ENCODE peak calls at places on chromosomes 11 and 22, in ten cellular contexts. A is adrenal gland, O is pancreas, K is HL-60, W is cardiac muscle cell, J is suprapubic skin, S is aorta, U is heart right ventricle, M is GM23338, D is substantia nigra. G is an unnamed sample.
A peak's percentile ranks its signal among the peaks of the same experiment; 100 is the strongest.

GRCh38 chr22:25027959-25028840 is 75.7 kb downstream of the KIAA1671 start:
- DNase-seq in S (no peak), J (no peak), U (peak; percentile 46), W (peak; percentile 51), K (no peak), A (no peak), D (no peak), M (peak; percentile 81), O (no peak), G (no peak)

GRCh38 chr11:47980907-47981621 is 705 bp downstream of the PTPRJ start:
- DNase-seq in K (peak; percentile 26), O (peak; percentile 59), D (peak; percentile 45), U (peak; percentile 28), S (peak; percentile 68), A (peak; percentile 36), W (peak; percentile 54), M (peak; percentile 83), J (peak; percentile 68), G (no peak)

GRCh38 chr11:102806296-102806695 is 8.3 kb upstream of the MMP1 start:
- DNase-seq in M (peak; percentile 45), D (no peak), A (no peak), S (no peak), K (no peak), W (peak; percentile 80), U (no peak), O (no peak), J (no peak), G (no peak)

GRCh38 chr11:128210148-128210940 is 377.0 kb downstream of the ETS1 start:
- DNase-seq in A (peak; percentile 72), O (peak; percentile 49), S (no peak), U (peak; percentile 20), W (peak; percentile 96), K (no peak), D (no peak), J (no peak), M (peak; percentile 47), G (no peak)

GRCh38 chr22:19719055-19719482 is 4.3 kb upstream of the GP1BB start:
- DNase-seq in A (no peak), K (no peak), W (peak; percentile 25), D (no peak), M (no peak), U (peak; percentile 46), O (no peak), S (no peak), J (no peak), G (no peak)

GRCh38 chr11:76856111-76856510 is 4.6 kb upstream of the ACER3 start:
- DNase-seq in K (no peak), A (no peak), S (no peak), J (no peak), D (no peak), M (no peak), W (peak; percentile 49), U (no peak), O (no peak), G (no peak)

GRCh38 chr22:19477321-19478085 is 1.5 kb downstream of the UFD1 start:
- DNase-seq in O (no peak), U (no peak), A (no peak), W (peak; percentile 33), J (no peak), S (no peak), M (no peak), K (no peak), D (no peak), G (no peak)

GRCh38 chr11:113572349-113572748 is 97.2 kb upstream of the DRD2 start:
- DNase-seq in J (no peak), W (peak; percentile 8), O (no peak), A (no peak), K (no peak), U (no peak), D (no peak), M (no peak), S (no peak), G (no peak)

GRCh38 chr11:2446590-2447252 is 1.9 kb downstream of the KCNQ1 start:
- DNase-seq in D (no peak), A (peak; percentile 18), K (peak; percentile 75), S (peak; percentile 64), W (no peak), U (no peak), O (no peak), J (peak; percentile 56), M (no peak), G (no peak)

GRCh38 chr11:2443881-2444300 is 423 bp downstream of the TRPM5 start:
- DNase-seq in A (peak; percentile 19), W (no peak), S (peak; percentile 44), K (no peak), O (no peak), J (peak; percentile 53), M (no peak), D (no peak), U (no peak), G (no peak)

GRCh38 chr11:2444301-2445106 is at the start of the genes KCNQ1 and TRPM5:
- DNase-seq in U (no peak), O (peak; percentile 82), W (no peak), S (peak; percentile 64), J (peak; percentile 66), D (no peak), M (peak; percentile 79), K (no peak), A (peak; percentile 69), G (no peak)

GRCh38 chr11:2445948-2446551 is 1.2 kb downstream of the KCNQ1 start:
- DNase-seq in U (no peak), A (peak; percentile 56), K (no peak), O (peak; percentile 77), D (no peak), J (peak; percentile 46), S (peak; percentile 50), M (peak; percentile 13), W (no peak), G (no peak)

GRCh38 chr11:2445107-2445947 is 519 bp downstream of the KCNQ1 start:
- DNase-seq in K (no peak), D (no peak), O (no peak), A (peak; percentile 29), J (peak; percentile 58), W (no peak), M (peak; percentile 47), U (no peak), S (peak; percentile 53), G (no peak)
- H3K27ac ChIP-seq in K (no peak overlapping the region), D (no peak overlapping the region), O (peak overlapping the region; percentile 72), A (peak overlapping the region; percentile 73), J (no peak overlapping the region), W (no peak overlapping the region), M (no peak overlapping the region), U (peak overlapping the region; percentile 47), S (no peak overlapping the region), G (no peak overlapping the region)

GRCh38 chr11:12142909-12143308 is 32.5 kb downstream of the MICAL2 start:
- DNase-seq in D (no peak), W (no peak), J (no peak), K (no peak), U (no peak), S (no peak), O (no peak), A (no peak), M (no peak), G (no peak)

GRCh38 chr11:12141283-12141682 is 30.9 kb downstream of the MICAL2 start:
- DNase-seq in O (no peak), K (no peak), W (no peak), J (no peak), U (no peak), S (no peak), A (no peak), M (no peak), D (no peak), G (no peak)

GRCh38 chr11:12142179-12142578 is 31.8 kb downstream of the MICAL2 start:
- DNase-seq in D (no peak), U (no peak), A (no peak), W (no peak), O (no peak), J (no peak), M (no peak), S (no peak), K (no peak), G (no peak)

GRCh38 chr11:12143461-12144258 is 33.3 kb downstream of the MICAL2 start:
- DNase-seq in K (no peak), O (no peak), D (no peak), S (no peak), J (no peak), A (no peak), U (no peak), M (no peak), W (peak; percentile 63), G (no peak)

DNA sequence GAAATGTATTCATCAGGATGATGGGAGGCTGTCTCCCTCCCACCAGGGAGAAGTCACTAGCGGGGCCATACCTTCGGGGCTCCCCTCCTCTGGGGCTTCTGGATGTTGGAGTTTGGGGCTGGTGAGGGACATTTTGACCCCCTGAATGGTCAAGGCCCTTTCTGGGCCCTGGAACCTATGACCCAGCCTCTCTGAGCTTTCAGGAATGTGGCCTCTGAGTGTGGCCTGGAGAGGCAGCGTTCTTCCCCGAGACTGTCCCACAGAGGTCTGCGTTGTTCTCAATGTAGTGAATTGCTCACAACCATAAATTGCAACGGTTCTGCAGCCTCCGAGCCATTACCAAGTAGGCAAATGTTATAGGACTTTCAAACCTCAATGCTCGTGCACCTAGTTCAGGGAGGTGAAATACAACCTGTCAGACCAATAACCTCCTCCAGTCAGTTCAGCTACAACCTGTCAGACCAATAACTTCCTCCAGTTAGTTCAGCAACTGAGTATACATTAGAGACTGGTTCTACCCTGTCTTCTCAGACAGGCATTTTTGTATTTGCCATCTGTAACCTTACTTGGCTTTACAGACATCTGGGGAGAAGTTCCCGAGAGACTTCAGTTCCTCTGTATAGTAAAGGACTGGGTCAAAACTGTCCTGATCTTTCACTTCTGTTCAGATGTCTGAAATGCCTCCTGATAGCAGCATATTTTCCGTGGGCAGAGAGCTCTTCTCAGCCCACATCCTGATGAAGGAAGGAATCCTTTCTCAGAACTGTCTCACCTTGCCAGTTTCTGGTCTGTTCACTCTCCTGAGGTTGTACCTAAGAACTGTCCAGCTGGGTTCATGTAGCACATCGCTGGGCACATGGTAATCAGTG is 34.1 kb downstream of the MICAL2 start:
- DNase-seq in D (no peak), W (no peak), A (no peak), M (no peak), K (no peak), O (no peak), U (no peak), J (no peak), S (no peak), G (no peak)
- H3K27ac ChIP-seq in D (no peak overlapping the region), W (peak overlapping the region; percentile 94), A (peak overlapping the region; percentile 57), M (no peak overlapping the region), K (no peak overlapping the region), O (no peak overlapping the region), U (peak overlapping the region; percentile 49), J (no peak overlapping the region), S (peak overlapping the region; percentile 62), G (no peak overlapping the region)

DNA sequence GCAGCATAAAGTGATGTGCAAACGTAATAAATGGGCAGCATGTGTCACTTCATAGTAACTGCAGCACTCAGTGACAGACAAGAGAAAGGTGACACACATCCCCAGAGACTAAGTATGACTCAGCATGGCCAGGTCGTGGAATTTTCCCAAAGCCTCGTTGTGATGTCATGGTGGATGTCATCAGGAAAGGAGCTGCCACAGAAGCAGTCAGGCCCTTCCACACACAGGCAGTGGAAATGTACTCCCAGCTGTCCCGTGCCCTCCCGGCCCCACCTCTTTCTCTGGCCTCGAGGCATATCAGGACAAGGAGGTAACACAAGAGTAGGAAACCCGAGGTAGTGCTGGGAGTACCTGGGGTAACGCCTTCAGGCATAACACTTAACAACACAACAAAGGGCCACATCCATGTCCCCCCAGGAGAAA is 8.1 kb downstream of the PC start:
- DNase-seq in K (no peak), J (peak; percentile 80), S (no peak), D (peak; percentile 11), U (no peak), M (peak; percentile 35), A (peak; percentile 90), W (peak; percentile 63), O (peak; percentile 45), G (no peak)
- H3K27ac ChIP-seq in K (no peak overlapping the region), J (no peak overlapping the region), S (no peak overlapping the region), D (peak overlapping the region; percentile 16), U (no peak overlapping the region), M (peak overlapping the region; percentile 30), A (peak overlapping the region; percentile 85), W (no peak overlapping the region), O (no peak overlapping the region), G (peak overlapping the region; percentile 81)

DNA sequence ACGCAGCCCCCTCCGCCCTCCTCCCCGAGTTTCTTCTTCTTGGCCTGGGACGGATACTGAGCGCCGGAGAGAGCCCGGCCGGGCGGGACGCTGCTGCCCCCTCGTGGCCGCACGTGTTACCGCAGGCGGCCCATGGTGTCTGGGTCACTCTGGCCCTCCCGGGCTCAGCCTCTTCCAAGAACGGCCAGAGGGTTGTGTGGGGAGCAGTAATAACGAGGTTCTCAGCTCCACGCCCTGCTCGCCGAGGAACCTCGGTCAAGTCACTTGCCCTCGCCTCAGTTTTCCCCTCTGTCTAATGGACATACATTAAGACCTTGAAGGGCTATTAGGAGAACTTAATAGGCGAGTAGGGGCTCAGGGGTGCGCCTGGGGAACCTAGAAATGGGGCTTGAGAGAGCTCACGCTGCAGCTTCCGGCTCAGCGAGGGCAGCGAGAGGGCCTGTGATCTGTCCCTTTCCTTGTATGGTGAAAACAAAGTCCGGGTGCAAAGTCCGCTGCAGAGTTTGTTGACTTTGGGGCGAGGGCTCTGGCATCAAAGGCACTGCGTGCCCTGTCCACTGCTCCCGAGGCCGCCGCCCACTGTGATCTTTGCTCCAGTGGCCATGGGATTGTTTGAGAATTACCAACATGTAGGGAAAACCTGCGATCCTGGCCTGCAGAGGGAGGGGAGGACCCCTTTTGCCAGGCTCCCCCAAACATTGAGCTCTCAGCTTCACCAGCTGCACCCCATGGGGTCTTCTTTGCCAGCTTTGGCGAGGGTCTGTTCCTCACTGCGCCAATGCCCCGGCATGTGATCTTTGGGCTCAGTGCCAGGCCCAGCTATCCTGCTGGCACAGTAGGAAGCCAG is 14.4 kb upstream of the LRP5 start:
- DNase-seq in D (peak; percentile 78), M (peak; percentile 85), A (peak; percentile 69), K (peak; percentile 68), O (peak; percentile 87), W (peak; percentile 77), U (peak; percentile 75), J (peak; percentile 88), S (peak; percentile 84), G (peak; percentile 53)
- H3K27ac ChIP-seq in D (no peak overlapping the region), M (no peak overlapping the region), A (no peak overlapping the region), K (no peak overlapping the region), O (peak overlapping the region; percentile 87), W (no peak overlapping the region), U (no peak overlapping the region), J (no peak overlapping the region), S (no peak overlapping the region), G (no peak overlapping the region)

G was measured in caudate nucleus.